ENCODE peak calls at places on chromosomes 11 and 22, in five cellular contexts. D is left cardiac atrium, O is HAP-1, H is upper lobe of right lung, M is ELF-1. R is an unnamed sample.

GRCh38 chr11:134034496-134035381 is 34.1 kb upstream of the JAM3 start:
- DNase-seq in D (no peak), O (no peak), H (no peak), M (no peak), R (no peak)

GRCh38 chr11:67504023-67504949 is 877 bp downstream of the PITPNM1 start:
- DNase-seq in D (no peak), O (peak), H (no peak), M (peak), R (no peak)

GRCh38 chr11:31340903-31341572 is 28.5 kb downstream of the DCDC1 start:
- DNase-seq in D (no peak), O (peak), H (no peak), M (peak), R (no peak)

GRCh38 chr11:33695051-33695566 is 5.5 kb downstream of the C11orf91 start:
- DNase-seq in D (peak), O (no peak), H (no peak), M (no peak), R (peak)

GRCh38 chr11:57434640-57435546 is 8.0 kb upstream of the SLC43A3 start:
- DNase-seq in D (no peak), O (no peak), H (no peak), M (no peak), R (no peak)

GRCh38 chr11:93198221-93198650 is 445 bp upstream of the SLC36A4 start:
- DNase-seq in D (no peak), O (no peak), H (no peak), M (no peak), R (no peak)

GRCh38 chr11:12157241-12157661 is 46.9 kb downstream of the MICAL2 start:
- DNase-seq in D (no peak), O (no peak), H (no peak), M (no peak), R (no peak)

GRCh38 chr22:22691716-22692701 is 47.6 kb downstream of the GGTLC2 start:
- DNase-seq in D (no peak), O (no peak), H (no peak), M (no peak), R (no peak)

GRCh38 chr11:63491614-63492372 is 826 bp upstream of the PLAAT5 start:
- DNase-seq in D (no peak), O (no peak), H (no peak), M (no peak), R (no peak)

GRCh38 chr22:49023879-49024774 is 803.5 kb downstream of the BRD1 start:
- DNase-seq in D (no peak), O (no peak), H (peak), M (no peak), R (peak)

GRCh38 chr11:20873054-20873453 is 203.7 kb downstream of the NELL1 start:
- DNase-seq in D (no peak), O (peak), H (no peak), M (peak), R (no peak)

GRCh38 chr22:32991353-32992115 is 66.6 kb downstream of the SYN3 start:
- DNase-seq in D (peak), O (no peak), H (peak), M (peak), R (peak)